ENCODE peak calls at places on chromosomes 12 and 14, in six cellular contexts. N is left cardiac atrium; D is COLO829; I is DMS 273 treated with DMSO at 0.1 percent for 48 hours; B is central memory CD4-positive, alpha-beta T cell; F is BE2C. V is an unnamed sample.

GRCh38 chr12:31498424-31498823 is 92.5 kb downstream of the DENND5B start:
- DNase-seq in N (no peak), I (no peak), F (no peak), D (no peak), B (no peak), V (no peak)

GRCh38 chr12:50728417-50728816 is 35.5 kb upstream of the ATF1 start:
- DNase-seq in I (no peak), N (no peak), F (no peak), B (no peak), D (no peak), V (no peak)

GRCh38 chr14:104214411-104214810 is 76.0 kb downstream of the KIF26A start:
- DNase-seq in D (no peak), N (peak), B (no peak), I (no peak), F (no peak), V (no peak)

GRCh38 chr12:79069009-79069408 is 204.4 kb downstream of the SYT1 start:
- DNase-seq in D (no peak), B (no peak), I (no peak), F (no peak), N (no peak), V (no peak)

GRCh38 chr12:40762072-40762471 is 69.8 kb downstream of the CNTN1 start:
- DNase-seq in F (no peak), B (no peak), D (no peak), N (no peak), I (no peak), V (no peak)

GRCh38 chr12:53492830-53493609 is 6.2 kb downstream of the MAP3K12 start:
- DNase-seq in N (peak), D (peak), B (peak), I (peak), F (peak), V (peak)

GRCh38 chr12:52434096-52434733 is at the start of gene KRT75:
- DNase-seq in B (no peak), F (no peak), D (peak), N (no peak), I (no peak), V (no peak)

GRCh38 chr12:59973515-59973914 is 377.7 kb downstream of the SLC16A7 start:
- DNase-seq in D (peak), I (no peak), F (no peak), N (no peak), B (no peak), V (no peak)

GRCh38 chr14:65290830-65291229 is 121.7 kb upstream of the FUT8 start:
- DNase-seq in B (no peak), I (no peak), F (no peak), D (peak), N (no peak), V (no peak)

GRCh38 chr14:32421781-32422180 is 92.7 kb downstream of the AKAP6 start:
- DNase-seq in B (no peak), D (no peak), I (no peak), F (no peak), N (no peak), V (no peak)

GRCh38 chr12:23174917-23175316 is 549.9 kb downstream of the ETNK1 start:
- DNase-seq in I (no peak), D (no peak), N (no peak), F (no peak), B (no peak), V (no peak)

GRCh38 chr12:104054681-104055346 is 4.8 kb upstream of the GLT8D2 start:
- DNase-seq in F (no peak), D (no peak), I (no peak), N (no peak), B (no peak), V (no peak)

V was measured in NT2/D1.